ENCODE peak calls at places on chromosomes 7 and 10, in five cellular contexts. E is HCT116, D is A549, Q is K562, G is endothelial cell of umbilical vein. T is an unnamed sample.

GRCh38 chr10:74040200-74041126 is 42.5 kb downstream of the VCL start:
- DNase-seq in D (no peak), E (no peak), Q (no peak), G (no peak), T (peak)

GRCh38 chr7:157711353-157711888 is 374.6 kb downstream of the DNAJB6 start:
- DNase-seq in G (no peak), E (no peak), D (no peak), Q (no peak), T (no peak)

GRCh38 chr10:116538461-116538860 is 7.3 kb upstream of the PNLIP start:
- DNase-seq in Q (no peak), E (peak), G (no peak), D (no peak), T (no peak)

GRCh38 chr7:141710301-141710700 is 2.1 kb downstream of the WEE2 start:
- DNase-seq in D (no peak), Q (no peak), E (no peak), G (no peak), T (no peak)

GRCh38 chr7:45680776-45681175 is 106.6 kb downstream of the ADCY1 start:
- DNase-seq in Q (no peak), G (no peak), E (no peak), D (no peak), T (no peak)

GRCh38 chr7:109611656-109612055 is 1042.0 kb downstream of the DNAJB9 start:
- DNase-seq in Q (no peak), D (no peak), G (no peak), E (no peak), T (no peak)

GRCh38 chr7:113793171-113793570 is 125.6 kb downstream of the PPP1R3A start:
- DNase-seq in E (no peak), D (no peak), G (no peak), Q (no peak), T (no peak)

GRCh38 chr10:113627836-113628235 is 36.0 kb downstream of the NRAP start:
- DNase-seq in E (no peak), Q (no peak), G (no peak), D (no peak), T (no peak)

GRCh38 chr10:121096617-121097431 is 245.7 kb downstream of the WDR11 start:
- DNase-seq in E (no peak), D (no peak), Q (no peak), G (no peak), T (peak)

GRCh38 chr7:104175336-104175984 is 32.4 kb downstream of the ORC5 start:
- DNase-seq in E (no peak), Q (peak), D (no peak), G (peak), T (no peak)

GRCh38 chr7:4144801-4145470 is 537.2 kb upstream of the FOXK1 start:
- DNase-seq in D (no peak), G (peak), Q (no peak), E (no peak), T (peak)

GRCh38 chr7:147015999-147016398 is 899.4 kb downstream of the CNTNAP2 start:
- DNase-seq in Q (no peak), E (no peak), G (no peak), D (no peak), T (no peak)

GRCh38 chr10:70629338-70629737 is 26.8 kb upstream of the PRF1 start:
- DNase-seq in Q (no peak), E (no peak), D (no peak), G (no peak), T (no peak)

GRCh38 chr10:1203216-1203615 is 147.0 kb downstream of the WDR37 start:
- DNase-seq in E (no peak), D (no peak), G (no peak), Q (no peak), T (no peak)

GRCh38 chr7:925601-926000 is 28.9 kb downstream of the ADAP1 start:
- DNase-seq in E (no peak), G (no peak), D (no peak), Q (no peak), T (no peak)
- TF ChIP-seq MAX in E (no peak), G (no peak), D (no peak), Q (no peak), T (no peak)

DNA sequence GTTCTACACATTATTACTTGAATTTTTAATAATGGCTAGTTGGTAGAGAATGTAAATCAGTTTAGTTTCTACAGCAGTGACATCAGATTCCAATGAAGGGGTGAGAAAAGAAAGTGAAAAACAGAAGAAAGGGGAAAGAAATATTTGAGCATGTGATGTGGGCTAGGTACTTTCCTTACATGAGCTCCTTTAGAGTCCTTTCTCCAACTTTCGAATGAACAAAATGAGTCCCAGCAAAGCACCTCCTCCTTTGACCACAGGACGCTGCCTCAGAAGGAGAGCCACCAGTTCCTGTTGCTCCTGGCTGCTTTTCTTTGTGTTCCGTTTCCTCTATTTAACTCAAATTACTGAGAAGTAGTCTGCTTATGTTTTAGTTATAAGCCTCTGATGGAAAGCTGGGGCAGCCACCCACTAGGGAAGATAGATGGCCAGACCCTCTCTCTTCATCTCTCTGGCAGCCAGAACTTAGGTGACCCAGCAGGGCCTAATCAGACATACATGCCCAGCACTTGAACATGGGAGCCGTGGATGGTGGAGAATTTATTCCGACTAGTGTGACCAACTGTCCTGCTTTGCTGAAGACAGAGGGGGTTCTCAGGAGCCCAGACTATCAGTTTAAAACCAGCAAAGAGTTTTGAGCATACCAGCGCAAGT is 82.4 kb upstream of the NME8 start:
- DNase-seq in G (no peak), Q (no peak), E (no peak), D (no peak), T (peak)
- TF ChIP-seq POLR2A in G (no peak), Q (no peak), E (no peak), D (no peak), T (no peak)

DNA sequence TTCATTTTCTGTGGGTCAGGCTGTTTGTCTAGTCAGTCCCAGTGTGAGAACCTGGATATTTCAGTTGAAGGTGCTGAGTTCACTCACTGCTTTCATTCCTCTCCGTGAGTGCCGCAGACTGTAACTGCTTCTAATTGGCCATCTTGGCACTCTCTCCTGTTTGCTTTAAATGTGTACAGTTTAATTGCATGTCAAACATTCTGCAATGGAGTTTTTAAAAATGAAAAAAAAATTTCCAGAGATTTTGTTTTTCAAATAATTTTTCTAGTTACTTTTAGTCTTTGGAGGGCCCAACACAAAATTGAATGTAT is 87.8 kb downstream of the CCSER2 start:
- DNase-seq in Q (no peak), G (no peak), D (no peak), E (no peak), T (no peak)
- TF ChIP-seq MAX in Q (no peak), G (no peak), D (no peak), E (no peak), T (no peak)

GRCh38 chr10:31032515-31033132 is 959 bp upstream of the ZNF438 start:
- DNase-seq in D (no peak), Q (no peak), G (no peak), E (no peak), T (no peak)

GRCh38 chr10:31033166-31033565 is 1.5 kb upstream of the ZNF438 start:
- DNase-seq in G (no peak), Q (no peak), D (no peak), E (no peak), T (peak)

GRCh38 chr10:31030800-31031199 is 865 bp downstream of the ZNF438 start:
- DNase-seq in E (no peak), Q (no peak), G (peak), D (no peak), T (peak)

GRCh38 chr10:31031205-31031665 is 430 bp downstream of the ZNF438 start:
- DNase-seq in Q (peak), D (peak), E (no peak), G (no peak), T (no peak)

DNA sequence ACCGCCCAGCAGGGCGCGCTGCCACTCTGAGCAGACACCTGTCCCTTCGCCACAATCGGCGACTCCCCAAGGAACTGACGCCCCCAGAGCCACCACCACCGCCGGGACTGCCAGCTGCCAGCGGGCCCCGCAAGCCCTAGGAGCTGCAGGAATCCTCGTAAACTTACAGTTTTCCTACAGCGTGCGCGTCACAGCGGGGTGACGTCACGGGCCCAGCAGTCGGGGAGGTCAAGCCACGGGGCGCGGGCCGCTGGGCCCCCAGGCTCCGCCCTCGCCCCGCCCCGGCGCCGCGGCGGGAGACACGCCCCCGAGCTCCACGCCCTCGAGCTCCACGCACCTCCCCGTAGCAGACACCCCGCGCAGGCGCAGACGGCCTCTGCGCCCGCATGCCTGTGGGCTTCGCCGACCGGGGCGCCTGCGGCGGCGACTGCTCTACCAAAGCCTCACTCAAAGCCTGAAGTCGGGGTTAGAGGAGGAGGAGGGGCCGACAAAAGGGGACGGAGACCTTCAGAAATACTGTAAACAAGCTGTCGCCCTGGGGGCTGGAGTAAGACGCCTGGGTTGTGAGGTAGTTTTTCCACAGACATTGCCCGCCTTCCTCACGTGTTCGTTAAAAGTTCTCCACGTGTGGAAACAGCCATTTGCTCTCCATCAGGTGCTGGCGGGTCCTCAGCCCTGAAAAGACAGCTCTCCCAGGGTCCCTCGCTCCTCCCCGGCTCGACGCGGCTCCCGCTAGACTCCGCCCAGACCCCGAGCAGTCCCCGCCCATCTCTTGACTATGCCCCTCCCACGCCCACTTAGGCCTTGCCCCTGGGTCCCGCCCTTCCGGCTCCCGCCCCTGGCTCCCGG is at the start of gene ZNF438:
- DNase-seq in G (peak), D (peak), E (peak), Q (peak), T (peak)
- TF ChIP-seq POLR2A in G (peak), D (peak), E (peak), Q (peak), T (peak)

GRCh38 chr10:8035641-8036520 is 18.6 kb upstream of the GATA3 start:
- DNase-seq in D (no peak), E (no peak), Q (no peak), G (no peak), T (no peak)
- TF ChIP-seq MAX in D (no peak), E (no peak), Q (no peak), G (no peak), T (no peak)

GRCh38 chr10:75170215-75170614 is 40.4 kb upstream of the VDAC2 start:
- DNase-seq in G (no peak), Q (no peak), D (no peak), E (no peak), T (no peak)

GRCh38 chr10:75166623-75166972 is 44.0 kb upstream of the VDAC2 start:
- DNase-seq in G (no peak), D (no peak), Q (no peak), E (no peak), T (no peak)

GRCh38 chr10:75168275-75168674 is 42.3 kb upstream of the VDAC2 start:
- DNase-seq in Q (no peak), E (no peak), G (no peak), D (no peak), T (no peak)

GRCh38 chr10:75165684-75166622 is 44.6 kb upstream of the VDAC2 start:
- DNase-seq in D (no peak), E (no peak), G (no peak), Q (no peak), T (peak)
- TF ChIP-seq POLR2A in D (no peak), E (no peak), G (no peak), Q (no peak), T (no peak)

GRCh38 chr10:10758306-10758705 is 259.4 kb upstream of the CELF2 start:
- DNase-seq in G (no peak), Q (no peak), D (no peak), E (no peak), T (no peak)
- TF ChIP-seq MAX in G (no peak), Q (no peak), D (no peak), E (no peak), T (no peak)

GRCh38 chr10:46556515-46557318 is at the start of gene GPRIN2:
- DNase-seq in D (peak), G (no peak), E (no peak), Q (no peak), T (no peak)

GRCh38 chr10:46554166-46554781 is 2.2 kb downstream of the GPRIN2 start:
- DNase-seq in E (no peak), D (no peak), Q (no peak), G (no peak), T (no peak)

GRCh38 chr10:46555366-46555712 is 1.1 kb downstream of the GPRIN2 start:
- DNase-seq in G (no peak), Q (no peak), E (no peak), D (no peak), T (no peak)

GRCh38 chr10:46557319-46558140 is 1.1 kb upstream of the GPRIN2 start:
- DNase-seq in D (peak), G (no peak), E (no peak), Q (no peak), T (no peak)

GRCh38 chr10:46555713-46556514 is 544 bp downstream of the GPRIN2 start:
- DNase-seq in D (peak), G (no peak), E (no peak), Q (no peak), T (peak)
- TF ChIP-seq POLR2A in D (no peak), G (no peak), E (no peak), Q (no peak), T (no peak)

T was measured in NB4.